ENCODE peak calls at places on chromosomes 4 and X, in ten cellular contexts. F is left ventricle myocardium inferior; T is NCI-H2029; D is adrenal gland; C is CD8-positive, alpha-beta memory T cell; H is NCI-H2081 treated with DMSO at 0.1 percent for 48 hours; E is stimulated activated CD8-positive, alpha-beta memory T cell treated with anti-CD3 and anti-CD28 coated beads, Interleukin-15, amount 100 ng/mL, for 24 hours; M is NAMALWA; A is testis; W is colonic mucosa. Z is an unnamed sample.

GRCh38 chr4:101178731-101179130 is 168.6 kb downstream of the PPP3CA start:
- DNase-seq in T (no peak), A (no peak), H (no peak), E (no peak), F (no peak), C (no peak), D (no peak), W (no peak), M (no peak), Z (no peak)

GRCh38 chr4:16641971-16642370 is 256.5 kb downstream of the LDB2 start:
- DNase-seq in W (no peak), M (no peak), D (no peak), A (no peak), T (no peak), E (no peak), C (no peak), F (no peak), H (no peak), Z (no peak)

GRCh38 chrX:69541959-69542358 is 37.8 kb downstream of the NALF2 start:
- DNase-seq in D (no peak), F (no peak), H (no peak), A (no peak), T (no peak), M (no peak), W (no peak), E (no peak), C (no peak), Z (no peak)

GRCh38 chr4:7788687-7789425 is 150.8 kb downstream of the AFAP1 start:
- DNase-seq in C (no peak), T (no peak), D (no peak), F (peak), A (no peak), M (no peak), W (no peak), E (no peak), H (no peak), Z (no peak)

GRCh38 chrX:47446431-47446830 is 36.6 kb downstream of the ZNF41 start:
- DNase-seq in F (no peak), W (no peak), T (no peak), H (no peak), M (no peak), A (no peak), E (no peak), D (no peak), C (no peak), Z (no peak)

GRCh38 chr4:185205697-185206342 is 2.0 kb upstream of the CFAP97 start:
- DNase-seq in F (no peak), W (no peak), C (no peak), A (no peak), H (no peak), D (no peak), E (no peak), M (peak), T (no peak), Z (no peak)

GRCh38 chrX:70322784-70323183 is 32.9 kb downstream of the KIF4A start:
- DNase-seq in M (no peak), D (no peak), H (no peak), A (no peak), F (no peak), T (no peak), C (no peak), W (no peak), E (no peak), Z (no peak)

GRCh38 chr4:1766336-1767057 is 26.6 kb upstream of the FGFR3 start:
- DNase-seq in M (no peak), F (no peak), C (no peak), E (no peak), A (peak), H (no peak), W (no peak), T (no peak), D (peak), Z (no peak)

GRCh38 chr4:109332926-109333464 is 30.5 kb upstream of the COL25A1 start:
- DNase-seq in E (no peak), D (no peak), C (no peak), H (no peak), W (no peak), M (peak), A (no peak), F (no peak), T (no peak), Z (no peak)